ENCODE peak calls at places on chromosomes 2 and 18, in nine cellular contexts. W is NB4; B is left cardiac atrium; J is hypothalamus; S is fibroblast of mammary gland; D is GM03348; Y is CD8-positive, alpha-beta T cell; P is NCI-H446 treated with DMSO at 0.1 percent for 48 hours; K is posterior cingulate gyrus. E is an unnamed sample.

GRCh38 chr2:182573553-182573952 is 142.5 kb upstream of the DNAJC10 start:
- DNase-seq in W (no peak), B (no peak), J (no peak), S (no peak), D (no peak), Y (no peak), P (no peak), K (no peak), E (no peak)

GRCh38 chr2:31142106-31142505 is 3.9 kb upstream of the GALNT14 start:
- DNase-seq in W (no peak), B (no peak), J (no peak), S (no peak), D (no peak), Y (no peak), P (no peak), K (no peak), E (no peak)

GRCh38 chr2:238139141-238139840 is 823 bp downstream of the KLHL30 start:
- DNase-seq in W (no peak), B (peak), J (no peak), S (no peak), D (peak), Y (no peak), P (no peak), K (no peak), E (no peak)

GRCh38 chr2:13091463-13091862 is 374.7 kb downstream of the TRIB2 start:
- DNase-seq in W (no peak), B (no peak), J (no peak), S (peak), D (no peak), Y (no peak), P (no peak), K (no peak), E (no peak)

GRCh38 chr2:237096911-237097310 is 11.2 kb downstream of the COPS8 start:
- DNase-seq in W (no peak), B (no peak), J (no peak), S (peak), D (no peak), Y (no peak), P (no peak), K (no peak), E (peak)

GRCh38 chr18:61738488-61738887 is 154.3 kb downstream of the RNF152 start:
- DNase-seq in W (peak), B (no peak), J (no peak), S (peak), D (peak), Y (no peak), P (peak), K (no peak), E (peak)

GRCh38 chr2:39281391-39281790 is 37.6 kb upstream of the CDKL4 start:
- DNase-seq in W (no peak), B (no peak), J (no peak), S (no peak), D (no peak), Y (no peak), P (no peak), K (no peak), E (no peak)

GRCh38 chr2:109129356-109129920 is 433 bp downstream of the SH3RF3 start:
- DNase-seq in W (peak), B (peak), J (no peak), S (peak), D (peak), Y (no peak), P (no peak), K (peak), E (peak)

GRCh38 chr18:75441921-75442320 is 14.4 kb upstream of the SMIM21 start:
- DNase-seq in W (no peak), B (no peak), J (no peak), S (peak), D (peak), Y (no peak), P (no peak), K (no peak), E (peak)

GRCh38 chr18:6001867-6002266 is 106.5 kb upstream of the TMEM200C start:
- DNase-seq in W (no peak), B (no peak), J (no peak), S (peak), D (no peak), Y (no peak), P (no peak), K (no peak), E (no peak)

GRCh38 chr2:16197504-16198147 is 257.3 kb downstream of the MYCN start:
- DNase-seq in W (no peak), B (no peak), J (no peak), S (no peak), D (no peak), Y (no peak), P (no peak), K (no peak), E (no peak)

E was measured in AG10803.